ENCODE peak calls at places on chromosomes 1 and 21, in five cellular contexts. One of them, this sample, is unnamed.

GRCh38 chr1:158496379-158496778 is 24.4 kb downstream of the OR10R2 start:
- DNase-seq in IMR-90: no peak
- DNase-seq in H9: no peak
- DNase-seq in H1: no peak
- DNase-seq in neuronal stem cell: no peak
- DNase-seq in this sample: peak; percentile 3

GRCh38 chr1:150551049-150551783 is 2.0 kb downstream of the ADAMTSL4 start:
- DNase-seq in H1: no peak
- DNase-seq in H9: peak; percentile 27
- DNase-seq in neuronal stem cell: no peak
- DNase-seq in IMR-90: no peak
- DNase-seq in this sample: peak; percentile 42

GRCh38 chr1:33683913-33684312 is 180.0 kb upstream of the HMGB4 start:
- DNase-seq in H1: no peak
- DNase-seq in IMR-90: no peak
- DNase-seq in neuronal stem cell: no peak
- DNase-seq in H9: no peak
- DNase-seq in this sample: no peak

GRCh38 chr1:225875044-225875822 is 6.9 kb downstream of the TMEM63A start:
- DNase-seq in neuronal stem cell: no peak
- DNase-seq in H1: no peak
- DNase-seq in H9: no peak
- DNase-seq in IMR-90: no peak
- DNase-seq in this sample: no peak

GRCh38 chr1:61053712-61054608 is 28.4 kb upstream of the NFIA start:
- DNase-seq in neuronal stem cell: no peak
- DNase-seq in IMR-90: no peak
- DNase-seq in H1: peak; percentile 67
- DNase-seq in H9: peak; percentile 44
- DNase-seq in this sample: no peak

GRCh38 chr1:23793018-23793781 is 2.3 kb downstream of the LYPLA2 start:
- DNase-seq in H9: no peak
- DNase-seq in IMR-90: no peak
- DNase-seq in neuronal stem cell: no peak
- DNase-seq in H1: no peak
- DNase-seq in this sample: peak; percentile 43

GRCh38 chr1:119984771-119985170 is 84.7 kb downstream of the NOTCH2 start:
- DNase-seq in H9: no peak
- DNase-seq in neuronal stem cell: no peak
- DNase-seq in IMR-90: no peak
- DNase-seq in H1: no peak
- DNase-seq in this sample: no peak

GRCh38 chr1:101005871-101006270 is 19.7 kb downstream of the DPH5 start:
- DNase-seq in neuronal stem cell: no peak
- DNase-seq in H9: no peak
- DNase-seq in H1: no peak
- DNase-seq in IMR-90: peak; percentile 10
- DNase-seq in this sample: no peak

GRCh38 chr1:2255420-2256369 is 27.6 kb downstream of the SKI start:
- DNase-seq in H9: peak; percentile 41
- DNase-seq in IMR-90: peak; percentile 73
- DNase-seq in H1: no peak
- DNase-seq in neuronal stem cell: no peak
- DNase-seq in this sample: peak; percentile 86

GRCh38 chr1:214124915-214125314 is 137.1 kb downstream of the PROX1 start:
- DNase-seq in IMR-90: no peak
- DNase-seq in neuronal stem cell: no peak
- DNase-seq in H9: no peak
- DNase-seq in H1: no peak
- DNase-seq in this sample: no peak

GRCh38 chr1:214125819-214126218 is 138.0 kb downstream of the PROX1 start:
- DNase-seq in H1: no peak
- DNase-seq in IMR-90: no peak
- DNase-seq in H9: no peak
- DNase-seq in neuronal stem cell: no peak
- DNase-seq in this sample: no peak

GRCh38 chr1:214124281-214124805 is 136.6 kb downstream of the PROX1 start:
- DNase-seq in neuronal stem cell: no peak
- DNase-seq in IMR-90: no peak
- DNase-seq in H9: no peak
- DNase-seq in H1: no peak
- DNase-seq in this sample: peak; percentile 9

GRCh38 chr1:214127705-214128104 is 139.9 kb downstream of the PROX1 start:
- DNase-seq in H1: no peak
- DNase-seq in IMR-90: no peak
- DNase-seq in H9: no peak
- DNase-seq in neuronal stem cell: no peak
- DNase-seq in this sample: no peak

DNA sequence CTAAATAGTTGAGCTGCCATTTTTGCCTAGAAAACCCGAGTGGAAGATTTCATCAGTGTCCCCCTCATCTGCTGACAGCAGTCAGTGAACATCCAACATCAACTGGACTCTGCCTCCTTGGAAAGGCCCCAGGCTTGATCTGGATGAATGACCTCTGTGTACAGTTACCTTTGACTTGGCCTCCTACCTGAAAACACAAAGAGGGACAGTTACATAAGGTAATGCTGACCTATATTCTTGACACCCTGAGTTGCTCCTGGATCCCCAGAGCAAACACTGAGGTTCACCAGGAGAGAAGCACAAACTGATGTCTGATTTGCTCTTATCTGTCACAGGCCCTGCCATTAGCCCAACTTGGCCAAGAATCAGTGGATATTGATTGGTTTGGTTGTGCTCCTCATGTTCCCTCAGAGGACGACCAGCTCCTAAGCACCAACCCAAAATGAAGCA is 138.9 kb downstream of the PROX1 start:
- DNase-seq in neuronal stem cell: no peak
- DNase-seq in H1: no peak
- DNase-seq in IMR-90: no peak
- DNase-seq in H9: no peak
- DNase-seq in this sample: no peak
- H2BK120ac ChIP-seq in neuronal stem cell: no peak overlapping the region
- H2BK120ac ChIP-seq in H1: no peak overlapping the region
- H2BK120ac ChIP-seq in IMR-90: no peak overlapping the region
- H2BK120ac ChIP-seq in H9: no peak overlapping the region
- H2BK120ac ChIP-seq in this sample: no peak overlapping the region

DNA sequence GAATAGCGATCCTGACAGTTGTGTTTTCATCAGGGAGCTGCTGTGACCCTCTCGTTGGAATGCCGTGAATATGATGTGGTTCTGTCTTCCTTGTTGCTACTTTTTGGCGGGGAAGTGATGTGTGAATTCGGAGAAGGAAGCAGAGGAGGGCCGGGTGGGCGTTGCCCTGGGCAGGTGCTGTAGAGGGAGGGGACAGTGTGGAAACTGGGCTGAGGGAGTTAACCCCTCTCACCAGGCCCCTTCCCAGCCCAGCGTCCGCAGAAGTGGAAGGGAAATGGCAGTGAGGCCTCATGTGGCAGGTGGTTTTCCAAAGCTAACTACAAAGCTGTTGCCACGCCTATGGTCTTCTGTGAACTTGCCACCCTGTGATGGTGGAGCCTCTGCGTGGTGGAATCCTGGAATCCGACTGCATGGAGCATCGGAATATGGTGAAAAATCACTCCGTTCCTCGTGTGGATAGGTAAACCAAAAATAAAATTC is 227.9 kb downstream of the DYRK1A start:
- DNase-seq in H9: no peak
- DNase-seq in IMR-90: no peak
- DNase-seq in H1: no peak
- DNase-seq in neuronal stem cell: no peak
- DNase-seq in this sample: no peak
- H2BK15ac ChIP-seq in H9: no peak overlapping the region
- H2BK15ac ChIP-seq in IMR-90: no peak overlapping the region
- H2BK15ac ChIP-seq in H1: no peak overlapping the region
- H2BK15ac ChIP-seq in neuronal stem cell: no peak overlapping the region
- H2BK15ac ChIP-seq in this sample: no peak overlapping the region

GRCh38 chr21:26732442-26733221 is 112.6 kb downstream of the ADAMTS1 start:
- DNase-seq in H1: peak; percentile 80
- DNase-seq in H9: peak; percentile 73
- DNase-seq in neuronal stem cell: peak; percentile 23
- DNase-seq in IMR-90: peak; percentile 57
- DNase-seq in this sample: peak; percentile 64
- H4K91ac ChIP-seq in H1: peak overlapping the region; percentile 63
- H4K91ac ChIP-seq in H9: no peak overlapping the region
- H4K91ac ChIP-seq in neuronal stem cell: no peak overlapping the region
- H4K91ac ChIP-seq in IMR-90: no peak overlapping the region
- H4K91ac ChIP-seq in this sample: no peak overlapping the region

DNA sequence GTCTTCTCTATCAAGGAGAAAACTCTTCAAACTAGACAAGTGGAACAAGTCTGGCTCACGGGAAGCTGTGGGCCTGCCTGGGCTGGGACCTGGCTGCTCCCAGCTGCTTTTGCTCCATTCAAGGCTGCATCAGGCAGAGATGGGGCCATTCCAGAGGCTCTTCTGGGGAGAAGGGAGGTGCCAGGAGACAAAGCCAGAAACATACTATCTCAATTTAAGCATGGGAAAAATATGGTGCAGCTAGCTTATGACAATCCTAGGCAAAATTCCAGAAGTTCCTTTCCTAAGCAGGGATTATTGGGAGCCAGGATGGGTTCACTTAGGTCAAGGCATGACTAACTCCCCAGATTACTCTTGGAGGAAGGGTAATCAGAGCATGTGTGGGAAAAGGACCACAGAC is 90.8 kb upstream of the SLC2A1 start:
- DNase-seq in H9: no peak
- DNase-seq in neuronal stem cell: no peak
- DNase-seq in IMR-90: peak; percentile 33
- DNase-seq in H1: no peak
- DNase-seq in this sample: no peak
- H2BK120ac ChIP-seq in H9: no peak overlapping the region
- H2BK120ac ChIP-seq in neuronal stem cell: no peak overlapping the region
- H2BK120ac ChIP-seq in IMR-90: no peak overlapping the region
- H2BK120ac ChIP-seq in H1: no peak overlapping the region
- H2BK120ac ChIP-seq in this sample: no peak overlapping the region

DNA sequence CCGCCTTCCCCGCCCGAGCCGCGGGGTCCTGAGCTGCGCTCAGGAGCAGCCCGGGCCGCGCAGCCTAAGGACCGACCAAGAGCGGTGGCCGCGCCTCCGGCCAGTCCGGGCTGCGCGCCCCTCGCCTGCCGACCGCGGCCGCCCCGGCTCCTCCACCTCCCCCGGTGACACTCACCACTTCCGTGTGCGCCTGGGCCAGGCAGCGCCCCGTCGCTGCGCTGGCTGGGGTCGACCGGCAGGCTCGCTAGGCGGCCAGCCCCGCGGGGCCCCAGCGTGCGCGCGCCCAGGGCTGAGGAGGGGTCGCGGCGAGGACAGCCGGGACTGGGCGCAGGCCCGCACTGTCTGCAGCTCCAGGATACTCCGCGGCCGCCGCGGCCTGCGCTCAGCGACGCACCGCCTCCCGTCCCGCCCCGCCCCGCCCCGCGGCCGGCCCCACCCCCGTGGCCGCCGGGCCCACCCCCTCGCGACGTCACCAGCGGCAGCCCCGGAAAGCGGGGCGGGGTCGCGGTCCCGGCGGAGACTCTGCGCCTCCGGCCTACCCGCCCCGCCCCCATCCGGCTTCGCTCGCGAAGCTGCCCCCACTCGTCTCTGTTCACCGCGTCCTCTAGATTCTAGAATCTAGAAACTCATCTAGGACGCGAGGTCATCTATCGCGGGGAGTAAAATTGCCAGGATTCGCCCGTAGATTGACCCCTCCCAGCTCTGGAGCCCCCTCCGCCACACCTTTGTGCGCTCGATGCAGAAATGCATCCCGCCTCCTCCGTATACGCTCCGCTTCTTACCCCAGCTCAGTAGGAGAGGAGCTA is at the start of gene JAK1:
- DNase-seq in H9: peak; percentile 90
- DNase-seq in IMR-90: peak; percentile 72
- DNase-seq in neuronal stem cell: peak; percentile 85
- DNase-seq in H1: peak; percentile 87
- DNase-seq in this sample: peak; percentile 81
- H2BK15ac ChIP-seq in H9: no peak within 1 kb of the TSS
- H2BK15ac ChIP-seq in IMR-90: peak within 1 kb of the TSS; percentile 49
- H2BK15ac ChIP-seq in neuronal stem cell: no peak within 1 kb of the TSS
- H2BK15ac ChIP-seq in H1: no peak within 1 kb of the TSS
- H2BK15ac ChIP-seq in this sample: peak within 1 kb of the TSS; percentile 60

GRCh38 chr1:151837841-151838490 is 1.7 kb downstream of the C2CD4D start:
- DNase-seq in H9: no peak
- DNase-seq in neuronal stem cell: no peak
- DNase-seq in H1: no peak
- DNase-seq in IMR-90: peak; percentile 10
- DNase-seq in this sample: peak; percentile 11

GRCh38 chr1:151840421-151840820 is 801 bp upstream of the C2CD4D start:
- DNase-seq in IMR-90: no peak
- DNase-seq in H9: no peak
- DNase-seq in H1: no peak
- DNase-seq in neuronal stem cell: no peak
- DNase-seq in this sample: no peak

GRCh38 chr1:151837197-151837596 is 2.4 kb downstream of the C2CD4D start:
- DNase-seq in H9: no peak
- DNase-seq in neuronal stem cell: no peak
- DNase-seq in IMR-90: no peak
- DNase-seq in H1: no peak
- DNase-seq in this sample: no peak

GRCh38 chr1:151839457-151840409 is at the start of gene C2CD4D:
- DNase-seq in H9: peak; percentile 92
- DNase-seq in IMR-90: no peak
- DNase-seq in neuronal stem cell: peak; percentile 53
- DNase-seq in H1: peak; percentile 88
- DNase-seq in this sample: peak; percentile 21

DNA sequence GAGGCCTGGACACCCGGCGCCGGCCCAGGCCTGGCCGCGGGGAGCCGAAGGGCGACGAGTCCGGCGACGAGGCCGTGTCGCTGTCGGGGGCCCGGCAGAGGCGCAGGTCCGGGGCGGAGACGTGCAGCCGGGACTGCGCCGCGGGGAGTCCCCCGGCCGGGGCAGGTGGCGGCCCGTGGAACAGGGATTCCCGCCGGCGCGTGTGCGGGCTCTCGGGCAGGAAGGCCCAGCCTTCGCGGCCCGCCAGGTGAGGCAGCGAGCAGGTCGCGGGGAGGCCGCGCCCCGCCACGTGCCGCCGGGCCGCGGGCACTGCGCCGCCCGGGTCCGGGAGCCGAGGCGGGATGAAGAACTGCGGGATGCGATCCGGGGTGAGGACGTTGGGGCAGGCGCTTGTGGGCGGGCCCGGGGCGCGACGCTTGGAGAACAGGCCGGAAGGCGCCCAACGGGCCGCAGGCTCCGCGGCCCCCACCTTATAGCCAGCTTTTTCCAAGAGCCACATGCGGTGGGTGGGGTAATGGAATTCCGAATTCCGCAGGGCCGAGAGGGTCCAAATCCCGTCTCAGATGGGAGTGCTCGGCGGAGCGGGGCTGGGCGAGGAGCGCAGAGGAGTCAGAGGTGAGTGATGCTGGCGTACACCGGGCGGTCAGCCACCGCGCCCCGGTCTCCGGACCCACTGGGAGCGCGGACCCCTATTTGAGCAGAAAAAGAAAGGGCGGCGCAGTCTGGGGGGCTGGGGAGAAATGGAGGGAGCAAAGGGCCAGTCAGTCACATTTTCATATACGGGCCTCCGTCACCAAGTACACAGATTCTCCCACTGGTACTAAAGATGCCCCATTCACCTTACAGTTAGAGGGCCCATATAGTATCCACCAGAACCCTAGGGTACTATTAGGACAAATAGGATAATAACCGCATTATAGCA is 868 bp downstream of the C2CD4D start:
- DNase-seq in H1: peak; percentile 72
- DNase-seq in H9: no peak
- DNase-seq in IMR-90: no peak
- DNase-seq in neuronal stem cell: no peak
- DNase-seq in this sample: no peak
- H4K91ac ChIP-seq in H1: peak overlapping the region; percentile 61
- H4K91ac ChIP-seq in H9: no peak overlapping the region
- H4K91ac ChIP-seq in IMR-90: no peak overlapping the region
- H4K91ac ChIP-seq in neuronal stem cell: no peak overlapping the region
- H4K91ac ChIP-seq in this sample: no peak overlapping the region